ENCODE peak calls at places on chromosomes 16 and 17, in ten cellular contexts. O is brain microvascular endothelial cell; Z is NCI-H2171 treated with DMSO at 0.1 percent for 48 hours; Y is AG04450; J is activated T-cell treated with anti-CD3 and anti-CD28 coated beads for 1 hour; E is SIG-M5; S is NCI-H1930; M is fibroblast of the aortic adventitia; F is omental fat pad; N is stimulated activated CD8-positive, alpha-beta memory T cell treated with anti-CD3 and anti-CD28 coated beads, Interleukin-12 subunit alpha, Interleukin-12 subunit beta, amount 100 ng/mL, for 1 hour. T is an unnamed sample.

GRCh38 chr16:64211306-64211705 is 910.6 kb downstream of the CDH11 start:
- DNase-seq in F (no peak), E (no peak), Y (no peak), S (no peak), Z (no peak), J (no peak), M (no peak), N (no peak), O (no peak), T (no peak)

GRCh38 chr17:41972571-41973411 is 6.2 kb downstream of the CNP start:
- DNase-seq in F (no peak), J (no peak), E (no peak), Z (peak), Y (no peak), N (no peak), S (no peak), O (peak), M (no peak), T (no peak)

GRCh38 chr17:41351177-41351576 is 549 bp upstream of the KRT33A start:
- DNase-seq in O (no peak), E (no peak), F (no peak), J (no peak), Z (no peak), Y (no peak), M (no peak), S (no peak), N (no peak), T (no peak)

GRCh38 chr17:45580914-45581313 is 90.4 kb upstream of the PLEKHM1 start:
- DNase-seq in F (no peak), E (no peak), N (no peak), O (no peak), S (no peak), Z (no peak), M (no peak), J (no peak), Y (no peak), T (no peak)

GRCh38 chr16:77584205-77584859 is 138.0 kb upstream of the NUDT7 start:
- DNase-seq in O (peak), F (no peak), E (no peak), J (peak), N (no peak), Y (peak), Z (peak), S (no peak), M (peak), T (peak)

GRCh38 chr16:88337021-88337420 is 45.7 kb upstream of the ZNF469 start:
- DNase-seq in N (no peak), F (no peak), M (no peak), Y (no peak), E (no peak), S (no peak), Z (no peak), J (no peak), O (peak), T (no peak)

GRCh38 chr16:57349212-57350031 is 9.2 kb upstream of the CCL22 start:
- DNase-seq in M (no peak), J (no peak), Y (no peak), E (no peak), S (no peak), Z (peak), O (no peak), F (no peak), N (no peak), T (no peak)

GRCh38 chr16:75256871-75257343 is 5.5 kb upstream of the BCAR1 start:
- DNase-seq in S (no peak), J (no peak), E (no peak), Z (no peak), Y (no peak), N (no peak), O (no peak), M (peak), F (no peak), T (no peak)

GRCh38 chr17:43905400-43905984 is 1.8 kb downstream of the MPP2 start:
- DNase-seq in Y (no peak), E (no peak), S (no peak), O (no peak), F (no peak), J (no peak), Z (peak), M (no peak), N (no peak), T (no peak)

GRCh38 chr17:64492481-64493109 is 4.3 kb downstream of the POLG2 start:
- DNase-seq in Z (no peak), S (no peak), Y (no peak), M (no peak), O (no peak), N (no peak), F (no peak), E (no peak), J (no peak), T (no peak)

GRCh38 chr16:3960049-3960809 is 79.7 kb upstream of the CREBBP start:
- DNase-seq in O (peak), M (no peak), F (no peak), E (no peak), N (no peak), Y (no peak), S (no peak), J (no peak), Z (peak), T (no peak)

T was measured in CMK.